ENCODE peak calls at places on chromosomes 5 and 9, in eight cellular contexts. C, J, N, Y, Q, F, H and B are unnamed samples. For H3K9me3, the result is how much of the 10 kb centered on the place peaks cover.

GRCh38 chr5:127858116-127858784 is 155.1 kb downstream of the CCDC192 start:
- DNase-seq in C (no peak), J (no peak), N (no peak), Y (no peak), Q (no peak), F (no peak), H (no peak), B (no peak)

GRCh38 chr5:1685076-1685475 is 114.6 kb downstream of the MRPL36 start:
- DNase-seq in C (no peak), J (no peak), N (no peak), Y (no peak), Q (no peak), F (no peak), H (no peak), B (no peak)

GRCh38 chr5:178113141-178113787 is at the start of gene N4BP3:
- DNase-seq in C (peak), J (peak), N (peak), Y (peak), Q (peak), F (no peak), H (peak), B (peak)

GRCh38 chr9:104658496-104659195 is 35.7 kb upstream of the OR13D1 start:
- DNase-seq in C (no peak), J (no peak), N (no peak), Y (no peak), Q (no peak), F (no peak), H (no peak), B (no peak)

GRCh38 chr9:21491742-21492141 is 9.6 kb upstream of the IFNE start:
- DNase-seq in C (no peak), J (no peak), N (no peak), Y (peak), Q (no peak), F (no peak), H (no peak), B (no peak)

GRCh38 chr5:112419596-112420110 is 576 bp upstream of the EPB41L4A start:
- DNase-seq in C (peak), J (peak), N (no peak), Y (peak), Q (no peak), F (peak), H (peak), B (peak)

GRCh38 chr5:139926797-139927503 is 116.1 kb downstream of the NRG2 start:
- DNase-seq in C (no peak), J (no peak), N (no peak), Y (no peak), Q (no peak), F (no peak), H (no peak), B (no peak)

GRCh38 chr5:7856855-7857254 is 5.9 kb upstream of the CFAP90 start:
- DNase-seq in C (no peak), J (peak), N (no peak), Y (peak), Q (peak), F (no peak), H (no peak), B (peak)

GRCh38 chr5:60196382-60197113 is 303.0 kb upstream of the PDE4D start:
- DNase-seq in C (peak), J (no peak), N (peak), Y (peak), Q (peak), F (peak), H (no peak), B (no peak)

GRCh38 chr9:100578610-100579009 is 731 bp downstream of the CAVIN4 start:
- DNase-seq in C (no peak), J (no peak), N (no peak), Y (no peak), Q (no peak), F (no peak), H (no peak), B (no peak)

GRCh38 chr5:132777209-132778069 is at the start of gene SEPTIN8:
- DNase-seq in C (peak), J (peak), N (peak), Y (peak), Q (peak), F (peak), H (peak), B (peak)

GRCh38 chr5:170355601-170356098 is 33.5 kb downstream of the KCNMB1 start:
- DNase-seq in C (no peak), J (no peak), N (no peak), Y (no peak), Q (no peak), F (no peak), H (no peak), B (no peak)

GRCh38 chr5:55850839-55851674 is at the start of gene IL31RA:
- DNase-seq in C (peak), J (no peak), N (no peak), Y (peak), Q (peak), F (no peak), H (no peak), B (no peak)

GRCh38 chr5:41068169-41068568 is 3.0 kb downstream of the MROH2B start:
- DNase-seq in C (no peak), J (no peak), N (no peak), Y (peak), Q (no peak), F (no peak), H (no peak), B (no peak)

GRCh38 chr5:2901511-2901910 is 150.0 kb upstream of the IRX2 start:
- DNase-seq in C (no peak), J (no peak), N (no peak), Y (no peak), Q (no peak), F (no peak), H (no peak), B (no peak)
- H3K9me3 ChIP-seq in C (half or more), J (under half), N (under half), Y (under half), Q (under half), F (under half), H (under half), B (under half)

DNA sequence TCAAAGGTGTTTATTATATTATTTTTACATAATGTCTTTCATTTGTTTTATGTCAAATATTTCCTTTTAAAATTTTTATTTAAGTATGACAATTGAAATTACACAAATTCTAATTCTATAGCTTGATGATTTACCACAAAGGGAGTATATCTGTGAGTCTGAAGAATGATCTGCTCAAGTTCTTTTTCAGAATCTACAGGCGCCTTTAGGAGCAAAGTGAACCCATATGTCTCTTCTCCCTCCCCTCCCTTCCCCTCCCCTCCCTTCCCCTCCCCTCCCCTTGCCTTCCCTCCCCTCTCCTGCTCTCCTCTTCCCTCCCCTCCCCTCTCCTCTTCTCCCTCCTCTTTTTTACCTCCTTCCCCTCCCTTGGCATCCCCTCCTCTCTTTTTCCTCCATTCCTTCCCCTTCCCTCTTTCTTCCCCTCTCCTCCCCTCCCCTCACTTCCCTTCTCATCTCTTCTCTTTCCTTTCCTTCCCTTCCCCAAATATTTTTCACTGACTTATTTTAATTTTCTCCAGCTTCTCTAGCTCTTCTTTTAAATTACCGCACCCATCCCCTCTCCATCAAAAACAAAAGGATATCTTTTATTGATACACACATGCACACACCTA is 495.3 kb upstream of the PIK3R1 start:
- DNase-seq in C (no peak), J (no peak), N (no peak), Y (no peak), Q (no peak), F (no peak), H (no peak), B (no peak)
- H3K9me3 ChIP-seq in C (under half), J (under half), N (under half), Y (under half), Q (under half), F (under half), H (under half), B (under half)

GRCh38 chr5:166532821-166533220 is 1758.6 kb upstream of the WWC1 start:
- DNase-seq in C (no peak), J (no peak), N (no peak), Y (no peak), Q (no peak), F (no peak), H (no peak), B (no peak)
- H3K9me3 ChIP-seq in C (under half), J (under half), N (under half), Y (under half), Q (under half), F (under half), H (under half), B (under half)

DNA sequence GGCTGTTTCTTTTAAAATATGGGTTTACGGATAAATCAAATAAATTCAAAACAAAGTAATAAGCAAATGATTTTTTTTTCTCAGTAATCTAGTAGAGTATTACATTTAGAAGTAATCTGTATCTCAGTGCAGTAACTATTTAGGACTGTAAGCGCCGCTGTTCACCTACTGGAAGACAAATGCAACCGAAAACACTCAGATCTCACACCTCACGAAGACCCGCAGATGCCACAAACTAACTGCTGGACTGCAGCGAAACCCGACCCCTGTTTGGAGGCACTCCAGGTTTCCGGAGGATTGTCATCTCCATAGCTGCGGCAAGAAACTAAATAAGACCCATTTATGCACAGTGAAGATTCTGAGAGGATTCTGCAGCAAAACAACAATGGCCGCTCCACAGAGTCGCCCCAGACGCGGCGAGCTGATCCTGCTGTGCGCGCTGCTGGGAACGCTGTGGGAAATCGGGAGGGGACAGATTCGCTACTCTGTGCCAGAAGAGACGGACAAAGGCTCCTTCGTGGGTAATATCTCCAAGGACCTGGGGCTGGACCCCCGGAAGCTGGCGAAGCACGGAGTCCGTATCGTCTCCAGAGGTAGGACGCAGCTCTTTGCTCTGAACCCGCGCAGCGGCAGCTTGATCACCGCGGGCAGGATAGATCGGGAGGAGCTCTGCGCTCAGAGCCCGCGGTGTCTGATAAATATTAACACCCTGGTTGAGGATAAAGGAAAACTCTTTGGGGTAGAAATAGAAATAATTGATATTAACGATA is at the start of gene PCDHGA8:
- DNase-seq in C (no peak), J (no peak), N (no peak), Y (peak), Q (no peak), F (no peak), H (no peak), B (no peak)
- H3K9me3 ChIP-seq in C (under half), J (half or more), N (under half), Y (under half), Q (under half), F (half or more), H (under half), B (under half)

GRCh38 chr5:181064987-181065386 is 24.9 kb downstream of the BTNL9 start:
- DNase-seq in C (no peak), J (no peak), N (no peak), Y (no peak), Q (no peak), F (no peak), H (no peak), B (no peak)
- H3K9me3 ChIP-seq in C (under half), J (under half), N (under half), Y (under half), Q (under half), F (under half), H (under half), B (under half)

GRCh38 chr5:150948539-150948938 is 43.8 kb upstream of the ZNF300 start:
- DNase-seq in C (no peak), J (no peak), N (no peak), Y (no peak), Q (no peak), F (no peak), H (no peak), B (no peak)
- H3K9me3 ChIP-seq in C (under half), J (half or more), N (half or more), Y (under half), Q (half or more), F (under half), H (under half), B (under half)

GRCh38 chr5:3999929-4000328 is 404.3 kb downstream of the IRX1 start:
- DNase-seq in C (no peak), J (no peak), N (no peak), Y (no peak), Q (no peak), F (no peak), H (no peak), B (no peak)
- H3K9me3 ChIP-seq in C (under half), J (under half), N (under half), Y (under half), Q (under half), F (under half), H (under half), B (under half)

GRCh38 chr5:180251141-180251540 is 40.7 kb downstream of the MAPK9 start:
- DNase-seq in C (no peak), J (no peak), N (no peak), Y (no peak), Q (no peak), F (no peak), H (no peak), B (no peak)
- H3K9me3 ChIP-seq in C (under half), J (half or more), N (half or more), Y (under half), Q (under half), F (under half), H (under half), B (under half)

DNA sequence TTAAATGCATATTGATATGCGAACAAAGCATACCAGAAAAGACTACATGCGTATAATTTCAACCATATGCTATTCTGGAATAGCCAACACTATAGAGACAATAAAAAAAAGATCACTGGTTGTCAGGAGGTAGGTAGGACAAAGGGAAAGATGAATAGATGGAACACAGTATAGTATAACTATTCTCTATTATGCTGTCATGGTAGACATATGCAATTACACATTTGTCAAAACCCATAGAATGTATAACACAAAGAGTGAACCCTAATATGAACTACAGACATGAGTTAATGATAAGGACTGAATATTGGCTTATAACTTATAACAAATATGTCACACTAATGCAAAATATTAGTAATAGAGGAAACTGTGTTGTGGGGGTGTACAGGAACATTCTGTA is 460.8 kb downstream of the TAF11L14 start:
- DNase-seq in C (no peak), J (no peak), N (no peak), Y (no peak), Q (no peak), F (no peak), H (no peak), B (no peak)
- H3K9me3 ChIP-seq in C (under half), J (under half), N (under half), Y (under half), Q (under half), F (under half), H (under half), B (under half)